ENCODE peak calls at places on chromosome 21, in eight cellular contexts. X is psoas muscle; P is left lung; E is MM.1S; I is BE2C; S is suprapubic skin; Q is mesendoderm; W is naive thymus-derived CD4-positive, alpha-beta T cell. Y is an unnamed sample. For H3K27me3, the result is how much of the 10 kb centered on the place peaks cover.

GRCh38 chr21:44878053-44878982 is 4.8 kb upstream of the PTTG1IP start:
- DNase-seq in W (no peak), Q (no peak), S (no peak), P (no peak), X (no peak), E (no peak), I (no peak), Y (peak)

GRCh38 chr21:16530656-16531055 is 800.9 kb downstream of the USP25 start:
- DNase-seq in I (no peak), X (no peak), Q (no peak), W (no peak), P (no peak), S (no peak), E (no peak), Y (no peak)

GRCh38 chr21:18832950-18833349 is 429.4 kb upstream of the TMPRSS15 start:
- DNase-seq in W (no peak), I (no peak), S (no peak), E (no peak), X (no peak), Q (no peak), P (no peak), Y (no peak)

GRCh38 chr21:16358021-16358420 is 628.2 kb downstream of the USP25 start:
- DNase-seq in P (no peak), Q (no peak), W (no peak), I (no peak), E (no peak), X (no peak), S (no peak), Y (no peak)

GRCh38 chr21:16046625-16047340 is 317.0 kb downstream of the USP25 start:
- DNase-seq in X (no peak), E (no peak), W (no peak), I (no peak), S (no peak), P (no peak), Q (no peak), Y (no peak)

GRCh38 chr21:31983120-31983519 is 110.3 kb downstream of the HUNK start:
- DNase-seq in S (no peak), X (no peak), W (no peak), I (no peak), E (no peak), Q (no peak), P (no peak), Y (peak)

GRCh38 chr21:44087426-44088400 is 19.5 kb upstream of the PWP2 start:
- DNase-seq in S (peak), W (no peak), E (no peak), I (no peak), X (no peak), P (no peak), Q (no peak), Y (no peak)

GRCh38 chr21:16536661-16537359 is 807.0 kb downstream of the USP25 start:
- DNase-seq in I (no peak), E (no peak), S (no peak), W (no peak), X (no peak), Q (no peak), P (no peak), Y (no peak)

GRCh38 chr21:43916691-43917514 is 51.9 kb downstream of the AGPAT3 start:
- DNase-seq in I (peak), E (peak), W (peak), P (no peak), Q (no peak), S (peak), X (no peak), Y (no peak)

GRCh38 chr21:16571594-16571993 is 841.8 kb downstream of the USP25 start:
- DNase-seq in W (no peak), X (no peak), S (no peak), P (no peak), E (no peak), Q (no peak), I (no peak), Y (no peak)

GRCh38 chr21:14259669-14260458 is 43.9 kb downstream of the RBM11 start:
- DNase-seq in S (no peak), Q (peak), P (no peak), E (peak), X (no peak), W (no peak), I (no peak), Y (no peak)

GRCh38 chr21:44949161-44950015 is 9.6 kb downstream of the SLX9 start:
- DNase-seq in I (peak), W (peak), S (peak), X (peak), Q (peak), P (peak), E (peak), Y (peak)

GRCh38 chr21:26715878-26716506 is 129.2 kb downstream of the ADAMTS1 start:
- DNase-seq in S (no peak), X (no peak), E (peak), P (no peak), Q (peak), W (no peak), I (peak), Y (no peak)

GRCh38 chr21:34668803-34669148 is at the start of gene CLIC6:
- DNase-seq in Q (peak), W (no peak), E (no peak), P (peak), S (peak), X (peak), I (no peak), Y (no peak)
- H3K4me3 ChIP-seq in Q (no peak), W (no peak), E (no peak), P (peak), S (peak), X (peak), I (no peak), Y (no peak)

GRCh38 chr21:38669186-38669585 is 136.5 kb upstream of the ETS2 start:
- DNase-seq in P (no peak), W (no peak), E (peak), Q (peak), S (no peak), X (no peak), I (no peak), Y (no peak)

GRCh38 chr21:38668067-38668466 is 137.7 kb upstream of the ETS2 start:
- DNase-seq in S (no peak), P (no peak), X (no peak), E (no peak), I (no peak), W (no peak), Q (no peak), Y (no peak)

GRCh38 chr21:38668501-38668900 is 137.2 kb upstream of the ETS2 start:
- DNase-seq in W (no peak), S (no peak), E (no peak), X (no peak), I (no peak), P (no peak), Q (no peak), Y (no peak)

GRCh38 chr21:38664821-38665220 is 140.9 kb upstream of the ETS2 start:
- DNase-seq in X (no peak), I (no peak), E (no peak), S (no peak), W (no peak), Q (no peak), P (no peak), Y (no peak)

DNA sequence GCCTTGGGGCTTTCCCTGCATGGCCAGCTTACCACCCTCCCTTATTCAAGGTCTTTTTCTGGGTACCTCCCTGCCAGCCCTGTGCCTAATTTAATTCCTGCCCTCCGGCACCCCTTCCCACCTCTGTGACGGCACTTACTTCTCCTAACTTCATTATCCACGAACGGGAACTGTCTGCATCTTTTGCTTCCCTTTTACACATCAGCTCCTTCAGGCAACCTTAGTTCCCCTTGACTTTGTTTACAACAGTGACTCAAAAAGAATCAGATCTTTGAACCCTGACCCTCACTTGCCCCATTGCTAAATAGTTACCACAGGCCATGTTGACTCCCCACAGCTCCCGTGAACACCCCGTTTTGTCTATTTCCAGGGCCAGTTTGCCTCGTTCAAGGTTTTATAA is 138.3 kb upstream of the ETS2 start:
- DNase-seq in X (no peak), E (no peak), W (no peak), S (no peak), I (no peak), Q (no peak), P (no peak), Y (no peak)
- H3K27me3 ChIP-seq in X (under half), E (under half), W (under half), S (under half), I (under half), Q (under half), P (under half), Y (under half)

GRCh38 chr21:28632718-28633408 is 359.8 kb downstream of the LTN1 start:
- DNase-seq in P (no peak), I (no peak), Q (no peak), X (no peak), S (no peak), E (no peak), W (no peak), Y (no peak)
- H3K4me3 ChIP-seq in P (no peak), I (no peak), Q (no peak), X (no peak), S (no peak), E (no peak), W (no peak), Y (no peak)

DNA sequence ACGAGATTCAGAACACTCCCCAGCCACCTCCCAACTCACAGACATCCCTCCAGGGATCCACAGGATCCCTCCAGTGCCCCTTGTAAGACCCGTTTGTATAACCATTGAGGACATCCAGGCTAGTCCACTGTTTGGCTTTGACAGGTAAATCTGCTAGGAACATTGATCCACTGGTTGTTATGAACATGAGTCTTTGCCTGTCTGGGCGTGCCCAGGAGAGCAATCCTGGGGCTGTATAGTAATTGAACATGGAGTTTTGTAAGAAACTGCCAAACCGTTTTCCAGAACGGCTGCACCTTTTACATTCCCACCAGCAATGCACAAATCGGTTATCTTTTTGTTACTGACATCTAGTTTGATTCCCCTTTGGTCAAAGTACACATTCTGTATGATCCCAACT is 88.8 kb downstream of the WDR4 start:
- DNase-seq in I (no peak), Q (no peak), E (no peak), S (peak), W (no peak), X (no peak), P (no peak), Y (no peak)
- H3K27me3 ChIP-seq in I (under half), Q (under half), E (half or more), S (under half), W (under half), X (under half), P (under half), Y (under half)

GRCh38 chr21:46243865-46244490 is 15.4 kb upstream of the LSS start:
- DNase-seq in E (no peak), I (no peak), S (no peak), W (no peak), Q (no peak), P (no peak), X (no peak), Y (no peak)
- H3K4me3 ChIP-seq in E (no peak), I (no peak), S (no peak), W (no peak), Q (no peak), P (no peak), X (no peak), Y (no peak)

GRCh38 chr21:36703123-36703522 is 4.2 kb downstream of the SIM2 start:
- DNase-seq in P (no peak), Q (no peak), I (no peak), E (no peak), X (no peak), W (no peak), S (no peak), Y (no peak)
- H3K27me3 ChIP-seq in P (half or more), Q (half or more), I (half or more), E (half or more), X (half or more), W (under half), S (half or more), Y (under half)

DNA sequence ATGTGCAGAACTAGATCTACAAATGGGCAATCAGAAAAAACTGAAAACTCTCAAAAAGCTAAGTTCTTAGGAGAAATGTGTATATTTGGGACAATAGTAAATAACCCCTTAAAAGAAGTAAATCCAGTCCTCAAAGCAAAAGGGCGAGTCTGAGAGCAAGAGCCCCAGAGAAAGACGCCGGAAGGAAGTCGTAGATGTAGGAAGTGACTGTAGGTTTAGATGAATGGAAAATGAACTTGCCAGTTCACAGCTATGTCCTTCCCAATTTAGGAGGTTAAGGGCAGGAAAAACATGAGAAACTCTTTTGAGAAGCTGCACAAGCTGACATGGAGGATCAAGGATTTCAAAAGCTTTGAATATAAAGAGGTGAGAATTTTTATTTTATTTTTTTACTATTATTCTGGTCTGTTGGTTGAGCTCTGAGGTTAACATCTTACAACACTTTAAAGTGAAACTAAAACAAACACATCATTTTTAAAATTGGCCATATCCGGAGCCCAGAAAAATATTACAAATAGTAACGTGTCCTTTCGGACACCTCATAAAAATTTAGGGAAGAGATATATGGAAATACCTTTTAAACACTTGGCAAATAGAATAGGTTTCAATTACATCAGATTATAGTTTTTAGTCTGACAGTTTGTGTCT is 1178.6 kb downstream of the MRPL39 start:
- DNase-seq in W (no peak), X (no peak), S (no peak), I (no peak), Q (no peak), E (peak), P (no peak), Y (no peak)
- H3K4me3 ChIP-seq in W (peak), X (peak), S (peak), I (no peak), Q (no peak), E (peak), P (no peak), Y (no peak)

GRCh38 chr21:33064623-33064996 is 5.3 kb upstream of the OLIG1 start:
- DNase-seq in E (no peak), I (no peak), P (no peak), S (no peak), W (no peak), Q (no peak), X (no peak), Y (no peak)
- H3K27me3 ChIP-seq in E (under half), I (half or more), P (half or more), S (half or more), W (under half), Q (under half), X (half or more), Y (under half)